ENCODE peak calls at places on chromosomes 3 and 15, in five cellular contexts. One of them, this sample, is unnamed.
A peak's percentile ranks its signal among the peaks of the same experiment; 100 is the strongest.

GRCh38 chr15:36678308-36678707 is 98.9 kb downstream of the CDIN1 start:
- DNase-seq in neuronal stem cell: no peak
- DNase-seq in IMR-90: no peak
- DNase-seq in mesenchymal stem cell: no peak
- DNase-seq in H9: no peak
- DNase-seq in this sample: no peak

GRCh38 chr3:632571-633170 is 436.1 kb downstream of the CHL1 start:
- DNase-seq in IMR-90: peak; percentile 18
- DNase-seq in neuronal stem cell: peak; percentile 77
- DNase-seq in mesenchymal stem cell: peak; percentile 32
- DNase-seq in H9: peak; percentile 76
- DNase-seq in this sample: peak; percentile 82

GRCh38 chr3:102745881-102746280 is 311.1 kb downstream of the ZPLD1 start:
- DNase-seq in neuronal stem cell: no peak
- DNase-seq in IMR-90: no peak
- DNase-seq in mesenchymal stem cell: no peak
- DNase-seq in H9: no peak
- DNase-seq in this sample: no peak

GRCh38 chr15:68321229-68321628 is 43.7 kb downstream of the FEM1B start:
- DNase-seq in H9: no peak
- DNase-seq in neuronal stem cell: no peak
- DNase-seq in IMR-90: no peak
- DNase-seq in mesenchymal stem cell: no peak
- DNase-seq in this sample: no peak

GRCh38 chr15:34161329-34161953 is 48.5 kb downstream of the KATNBL1 start:
- DNase-seq in mesenchymal stem cell: no peak
- DNase-seq in neuronal stem cell: no peak
- DNase-seq in H9: peak; percentile 36
- DNase-seq in IMR-90: peak; percentile 11
- DNase-seq in this sample: peak; percentile 10

GRCh38 chr3:158403013-158403412 is 168.0 kb upstream of the MLF1 start:
- DNase-seq in mesenchymal stem cell: no peak
- DNase-seq in IMR-90: no peak
- DNase-seq in neuronal stem cell: no peak
- DNase-seq in H9: no peak
- DNase-seq in this sample: no peak

GRCh38 chr15:70778258-70779076 is 15.1 kb upstream of the UACA start:
- DNase-seq in mesenchymal stem cell: peak; percentile 91
- DNase-seq in H9: no peak
- DNase-seq in IMR-90: peak; percentile 94
- DNase-seq in neuronal stem cell: no peak
- DNase-seq in this sample: no peak

GRCh38 chr3:44342191-44342790 is 3.7 kb downstream of the TCAIM start:
- DNase-seq in mesenchymal stem cell: peak; percentile 73
- DNase-seq in neuronal stem cell: no peak
- DNase-seq in H9: no peak
- DNase-seq in IMR-90: peak; percentile 87
- DNase-seq in this sample: no peak

GRCh38 chr3:113223831-113224240 is 12.5 kb downstream of the BOC start:
- DNase-seq in mesenchymal stem cell: no peak
- DNase-seq in neuronal stem cell: no peak
- DNase-seq in IMR-90: no peak
- DNase-seq in H9: no peak
- DNase-seq in this sample: no peak

GRCh38 chr3:184632551-184632950 is 71.0 kb downstream of the EPHB3 start:
- DNase-seq in IMR-90: no peak
- DNase-seq in H9: no peak
- DNase-seq in neuronal stem cell: no peak
- DNase-seq in mesenchymal stem cell: no peak
- DNase-seq in this sample: no peak

GRCh38 chr15:89089316-89090230 is 1.3 kb downstream of the ABHD2 start:
- DNase-seq in neuronal stem cell: no peak
- DNase-seq in mesenchymal stem cell: no peak
- DNase-seq in H9: no peak
- DNase-seq in IMR-90: no peak
- DNase-seq in this sample: no peak

DNA sequence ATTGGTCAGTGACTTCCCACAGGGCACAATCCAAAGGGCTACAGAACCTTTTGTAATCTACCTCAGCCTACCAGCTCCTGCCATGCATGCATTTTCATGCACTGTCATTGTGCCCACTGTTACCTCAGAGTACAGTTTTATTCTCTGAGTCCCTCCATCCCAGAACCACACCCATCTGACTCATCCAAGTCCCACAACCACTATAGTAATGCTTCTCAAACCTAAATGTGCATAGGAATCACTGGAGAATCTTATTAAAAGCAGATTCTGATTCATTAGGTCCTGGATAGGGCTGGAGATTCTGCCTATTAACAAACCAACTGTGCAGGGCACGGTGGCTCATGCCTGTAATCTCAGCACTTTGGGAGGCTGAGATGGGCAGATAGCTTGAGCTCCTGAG is 3.7 kb upstream of the B3GALNT1 start:
- DNase-seq in H9: no peak
- DNase-seq in neuronal stem cell: no peak
- DNase-seq in mesenchymal stem cell: peak; percentile 30
- DNase-seq in IMR-90: no peak
- DNase-seq in this sample: no peak
- H2BK120ac ChIP-seq in H9: no peak overlapping the region
- H2BK120ac ChIP-seq in neuronal stem cell: no peak overlapping the region
- H2BK120ac ChIP-seq in mesenchymal stem cell: no peak overlapping the region
- H2BK120ac ChIP-seq in IMR-90: no peak overlapping the region
- H2BK120ac ChIP-seq in this sample: no peak overlapping the region

DNA sequence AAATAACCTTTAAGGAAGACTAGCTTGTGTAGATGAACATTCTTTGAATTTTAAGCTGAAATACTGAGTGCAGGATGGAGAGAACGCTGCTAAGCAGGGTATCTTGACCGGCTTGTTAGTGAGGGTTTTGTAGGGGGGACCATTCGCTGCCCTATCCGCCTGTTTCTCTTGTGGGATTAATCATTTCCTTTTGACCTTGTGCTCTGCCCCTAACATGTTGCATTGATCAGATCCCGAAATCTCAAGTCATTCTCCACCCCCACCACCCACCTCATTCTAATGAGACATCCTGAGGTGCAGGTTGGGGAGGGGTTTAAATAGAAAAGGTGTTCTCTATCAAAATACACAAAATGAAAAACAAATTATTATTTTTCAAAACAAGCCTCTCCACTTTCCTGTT is 32.8 kb downstream of the TRIM71 start:
- DNase-seq in H9: no peak
- DNase-seq in neuronal stem cell: no peak
- DNase-seq in IMR-90: no peak
- DNase-seq in mesenchymal stem cell: no peak
- DNase-seq in this sample: no peak
- H3K4me2 ChIP-seq in H9: peak overlapping the region; percentile 54
- H3K4me2 ChIP-seq in neuronal stem cell: no peak overlapping the region
- H3K4me2 ChIP-seq in IMR-90: no peak overlapping the region
- H3K4me2 ChIP-seq in mesenchymal stem cell: no peak overlapping the region
- H3K4me2 ChIP-seq in this sample: no peak overlapping the region

GRCh38 chr15:90869601-90870353 is 1.4 kb downstream of the FURIN start:
- DNase-seq in neuronal stem cell: no peak
- DNase-seq in H9: peak; percentile 84
- DNase-seq in IMR-90: peak; percentile 84
- DNase-seq in mesenchymal stem cell: peak; percentile 96
- DNase-seq in this sample: peak; percentile 96
- H2BK15ac ChIP-seq in neuronal stem cell: no peak overlapping the region
- H2BK15ac ChIP-seq in H9: no peak overlapping the region
- H2BK15ac ChIP-seq in IMR-90: peak overlapping the region; percentile 67
- H2BK15ac ChIP-seq in mesenchymal stem cell: no peak overlapping the region
- H2BK15ac ChIP-seq in this sample: no peak overlapping the region

DNA sequence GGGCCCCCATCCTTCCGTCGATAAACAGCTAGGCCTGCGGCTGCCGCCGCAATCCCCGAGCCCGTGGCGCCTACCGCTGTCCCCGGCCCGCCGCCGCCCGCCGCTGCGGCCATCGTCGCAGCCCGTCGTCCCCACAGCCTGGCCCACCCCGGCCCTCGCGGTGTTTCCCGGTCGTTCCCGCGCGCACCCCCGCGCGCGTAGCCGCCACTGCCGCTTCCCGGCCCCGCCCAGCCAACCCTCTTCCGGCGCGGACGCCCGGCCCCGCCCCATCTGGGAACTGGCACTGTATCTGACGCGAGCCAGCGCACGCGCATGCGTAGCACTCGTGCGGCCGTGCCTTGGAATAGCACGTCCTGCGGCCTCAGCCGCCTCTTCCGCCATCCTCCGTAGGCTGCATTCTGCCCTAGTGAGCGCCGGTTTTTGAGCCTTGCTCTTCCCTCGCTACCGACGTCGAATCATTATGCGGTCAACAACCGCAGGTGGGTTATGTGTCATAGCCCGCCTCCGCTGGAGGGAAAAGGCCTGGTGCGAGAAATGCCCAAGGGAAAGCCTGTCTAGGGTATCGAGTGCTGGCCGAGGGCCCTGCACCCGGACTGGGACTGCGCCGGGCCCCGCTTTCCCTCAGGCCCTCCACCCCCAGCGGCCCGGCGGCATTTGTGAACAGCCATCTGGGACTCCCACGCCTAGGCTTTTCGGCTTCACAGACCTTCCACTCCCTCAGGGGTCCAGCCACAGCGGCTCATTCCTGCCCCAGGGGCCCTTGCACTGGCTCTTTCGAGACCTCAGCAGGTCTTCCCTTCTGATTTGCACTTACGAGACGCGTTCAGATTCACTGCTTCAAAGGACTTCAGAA is at the start of gene SMARCC1:
- DNase-seq in IMR-90: peak; percentile 97
- DNase-seq in neuronal stem cell: peak; percentile 97
- DNase-seq in mesenchymal stem cell: peak; percentile 97
- DNase-seq in H9: peak; percentile 98
- DNase-seq in this sample: peak; percentile 99
- H2BK120ac ChIP-seq in IMR-90: peak within 1 kb of the TSS; percentile 15
- H2BK120ac ChIP-seq in neuronal stem cell: no peak within 1 kb of the TSS
- H2BK120ac ChIP-seq in mesenchymal stem cell: peak within 1 kb of the TSS; percentile 92
- H2BK120ac ChIP-seq in H9: peak within 1 kb of the TSS; percentile 86
- H2BK120ac ChIP-seq in this sample: peak within 1 kb of the TSS; percentile 51

GRCh38 chr3:149386299-149386606 is 8.8 kb upstream of the TM4SF1 start:
- DNase-seq in IMR-90: no peak
- DNase-seq in H9: no peak
- DNase-seq in mesenchymal stem cell: no peak
- DNase-seq in neuronal stem cell: no peak
- DNase-seq in this sample: no peak
- H3K4me2 ChIP-seq in IMR-90: peak overlapping the region; percentile 71
- H3K4me2 ChIP-seq in H9: no peak overlapping the region
- H3K4me2 ChIP-seq in mesenchymal stem cell: no peak overlapping the region
- H3K4me2 ChIP-seq in neuronal stem cell: no peak overlapping the region
- H3K4me2 ChIP-seq in this sample: no peak overlapping the region

GRCh38 chr3:141365206-141365605 is 3.1 kb upstream of the ZBTB38 start:
- DNase-seq in mesenchymal stem cell: no peak
- DNase-seq in IMR-90: no peak
- DNase-seq in neuronal stem cell: no peak
- DNase-seq in H9: no peak
- DNase-seq in this sample: no peak

GRCh38 chr3:141366285-141367037 is 1.8 kb upstream of the ZBTB38 start:
- DNase-seq in IMR-90: peak; percentile 99
- DNase-seq in H9: no peak
- DNase-seq in neuronal stem cell: no peak
- DNase-seq in mesenchymal stem cell: peak; percentile 99
- DNase-seq in this sample: no peak

GRCh38 chr3:141368925-141369794 is 856 bp downstream of the ZBTB38 start:
- DNase-seq in mesenchymal stem cell: peak; percentile 85
- DNase-seq in IMR-90: peak; percentile 87
- DNase-seq in neuronal stem cell: no peak
- DNase-seq in H9: no peak
- DNase-seq in this sample: no peak

GRCh38 chr3:141368062-141368924 is at the start of gene ZBTB38:
- DNase-seq in neuronal stem cell: peak; percentile 82
- DNase-seq in mesenchymal stem cell: peak; percentile 97
- DNase-seq in H9: peak; percentile 96
- DNase-seq in IMR-90: peak; percentile 97
- DNase-seq in this sample: peak; percentile 99

DNA sequence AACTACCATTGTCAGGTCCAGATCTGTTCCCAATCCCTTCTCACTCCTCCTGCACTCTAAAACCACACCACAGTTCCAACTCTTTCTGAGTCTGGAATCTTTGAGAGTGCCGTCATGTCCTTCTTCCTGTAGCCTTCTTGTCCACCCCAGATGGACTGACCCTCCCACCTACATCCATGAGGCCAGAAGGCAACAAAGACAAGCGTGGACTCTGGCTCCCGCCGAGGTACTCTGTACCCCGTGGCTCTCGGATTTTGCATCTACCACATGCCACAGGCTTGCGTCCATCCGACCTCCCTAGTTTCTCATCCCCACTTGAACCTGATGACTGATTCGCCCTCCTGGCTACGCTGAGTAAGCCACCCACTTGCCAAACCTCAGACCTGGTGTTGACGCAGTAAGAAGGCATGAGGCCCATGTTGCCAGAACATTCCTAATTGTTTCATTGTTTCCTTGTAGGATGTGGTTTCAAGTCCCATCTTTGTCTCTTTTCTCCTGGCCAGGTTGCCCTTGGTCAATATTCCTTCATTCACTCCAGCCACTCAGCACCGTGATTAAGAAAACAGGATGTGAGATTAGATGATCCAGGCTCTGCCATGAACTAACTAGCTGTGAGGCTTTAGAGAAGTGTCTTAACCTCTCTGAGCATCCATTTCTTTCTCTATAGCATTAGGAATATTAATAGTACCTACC is 1.1 kb upstream of the ZBTB38 start:
- DNase-seq in neuronal stem cell: no peak
- DNase-seq in IMR-90: peak; percentile 100
- DNase-seq in H9: no peak
- DNase-seq in mesenchymal stem cell: peak; percentile 99
- DNase-seq in this sample: no peak
- H2BK15ac ChIP-seq in neuronal stem cell: no peak overlapping the region
- H2BK15ac ChIP-seq in IMR-90: peak overlapping the region; percentile 82
- H2BK15ac ChIP-seq in H9: no peak overlapping the region
- H2BK15ac ChIP-seq in mesenchymal stem cell: peak overlapping the region; percentile 50
- H2BK15ac ChIP-seq in this sample: no peak overlapping the region

GRCh38 chr15:78673476-78673875 is 32.5 kb upstream of the CHRNB4 start:
- DNase-seq in mesenchymal stem cell: no peak
- DNase-seq in IMR-90: no peak
- DNase-seq in neuronal stem cell: no peak
- DNase-seq in H9: no peak
- DNase-seq in this sample: no peak

GRCh38 chr15:78673917-78674444 is 33.0 kb upstream of the CHRNB4 start:
- DNase-seq in mesenchymal stem cell: no peak
- DNase-seq in IMR-90: no peak
- DNase-seq in H9: no peak
- DNase-seq in neuronal stem cell: no peak
- DNase-seq in this sample: no peak

GRCh38 chr15:78671626-78672211 is 30.7 kb upstream of the CHRNB4 start:
- DNase-seq in H9: peak; percentile 70
- DNase-seq in IMR-90: no peak
- DNase-seq in neuronal stem cell: no peak
- DNase-seq in mesenchymal stem cell: no peak
- DNase-seq in this sample: peak; percentile 89

GRCh38 chr15:78675206-78675605 is 34.2 kb upstream of the CHRNB4 start:
- DNase-seq in IMR-90: no peak
- DNase-seq in neuronal stem cell: no peak
- DNase-seq in mesenchymal stem cell: no peak
- DNase-seq in H9: no peak
- DNase-seq in this sample: no peak

GRCh38 chr15:78672285-78673003 is 31.4 kb upstream of the CHRNB4 start:
- DNase-seq in H9: no peak
- DNase-seq in mesenchymal stem cell: no peak
- DNase-seq in neuronal stem cell: no peak
- DNase-seq in IMR-90: no peak
- DNase-seq in this sample: no peak
- H2BK120ac ChIP-seq in H9: no peak overlapping the region
- H2BK120ac ChIP-seq in mesenchymal stem cell: no peak overlapping the region
- H2BK120ac ChIP-seq in neuronal stem cell: no peak overlapping the region
- H2BK120ac ChIP-seq in IMR-90: no peak overlapping the region
- H2BK120ac ChIP-seq in this sample: no peak overlapping the region

This sample was measured in mesendoderm.